ENCODE peak calls at places on chromosomes 6 and 20, in four cellular contexts. L, V, W and R are unnamed samples.

GRCh38 chr6:143678980-143679379 is 1.2 kb downstream of the PHACTR2 start:
- DNase-seq in W (no peak), L (no peak), V (no peak), R (no peak)

GRCh38 chr6:49782293-49783181 is 4.5 kb downstream of the PGK2 start:
- DNase-seq in L (no peak), W (no peak), V (no peak), R (no peak)

GRCh38 chr6:156686429-156686939 is 90.7 kb upstream of the ARID1B start:
- DNase-seq in L (no peak), W (peak), V (no peak), R (peak)

GRCh38 chr20:49595811-49596545 is 28.0 kb upstream of the PTGIS start:
- DNase-seq in L (no peak), W (no peak), V (no peak), R (no peak)

GRCh38 chr20:57596998-57597939 is 23.0 kb downstream of the ZBP1 start:
- DNase-seq in W (peak), L (no peak), V (peak), R (no peak)

GRCh38 chr6:99138445-99138844 is 190.7 kb upstream of the FBXL4 start:
- DNase-seq in L (no peak), W (no peak), V (no peak), R (no peak)

GRCh38 chr20:34561661-34562060 is 3.1 kb downstream of the MAP1LC3A start:
- DNase-seq in W (no peak), L (no peak), V (no peak), R (no peak)

GRCh38 chr20:6384956-6385355 is 262.1 kb upstream of the FERMT1 start:
- DNase-seq in W (no peak), V (no peak), L (no peak), R (no peak)

GRCh38 chr6:10412948-10413849 is 1.7 kb downstream of the TFAP2A start:
- DNase-seq in V (no peak), L (no peak), W (peak), R (no peak)

GRCh38 chr6:36848658-36849441 is 9.6 kb upstream of the CPNE5 start:
- DNase-seq in W (peak), L (peak), V (no peak), R (no peak)

GRCh38 chr6:158627940-158628211 is 16.7 kb downstream of the DYNLT1 start:
- DNase-seq in L (no peak), V (no peak), W (no peak), R (no peak)

GRCh38 chr20:64080013-64080812 is at the start of gene OPRL1:
- DNase-seq in W (no peak), L (no peak), V (no peak), R (no peak)

GRCh38 chr6:101086473-101086872 is 205.3 kb upstream of the ASCC3 start:
- DNase-seq in W (no peak), L (no peak), V (no peak), R (no peak)

GRCh38 chr20:11553603-11554002 is 364.1 kb upstream of the BTBD3 start:
- DNase-seq in V (no peak), L (no peak), W (peak), R (no peak)

GRCh38 chr6:162118706-162119105 is 608.9 kb downstream of the PRKN start:
- DNase-seq in V (no peak), W (no peak), L (no peak), R (no peak)

GRCh38 chr6:170434114-170434820 is 118.8 kb downstream of the PSMB1 start:
- DNase-seq in L (no peak), W (no peak), V (no peak), R (no peak)

GRCh38 chr6:5143625-5144311 is 58.6 kb downstream of the PPP1R3G start:
- DNase-seq in V (peak), L (peak), W (peak), R (peak)

GRCh38 chr6:34273242-34273805 is 24.5 kb upstream of the SMIM29 start:
- DNase-seq in L (no peak), W (peak), V (no peak), R (no peak)